ENCODE peak calls at places on chromosomes 3 and 15, in seven cellular contexts. One of them, this sample, is unnamed.

GRCh38 chr3:125479091-125479490 is 40.9 kb downstream of the SNX4 start:
- DNase-seq in mammary epithelial cell: no peak
- DNase-seq in NCI-H1930: no peak
- DNase-seq in cortex of kidney: no peak
- DNase-seq in DMS 273 treated with DMSO at 0.1 percent for 48 hours: no peak
- DNase-seq in kidney glomerular epithelial cell: no peak
- DNase-seq in ureter: no peak
- DNase-seq in this sample: no peak

GRCh38 chr3:23926736-23927135 is 9.8 kb downstream of the RPL15 start:
- DNase-seq in mammary epithelial cell: no peak
- DNase-seq in NCI-H1930: no peak
- DNase-seq in cortex of kidney: no peak
- DNase-seq in DMS 273 treated with DMSO at 0.1 percent for 48 hours: no peak
- DNase-seq in kidney glomerular epithelial cell: no peak
- DNase-seq in ureter: no peak
- DNase-seq in this sample: no peak

GRCh38 chr3:11570251-11570650 is 73.5 kb downstream of the VGLL4 start:
- DNase-seq in mammary epithelial cell: no peak
- DNase-seq in NCI-H1930: no peak
- DNase-seq in cortex of kidney: no peak
- DNase-seq in DMS 273 treated with DMSO at 0.1 percent for 48 hours: no peak
- DNase-seq in kidney glomerular epithelial cell: no peak
- DNase-seq in ureter: no peak
- DNase-seq in this sample: no peak

GRCh38 chr3:143307613-143308183 is 188.1 kb downstream of the CHST2 start:
- DNase-seq in mammary epithelial cell: peak; percentile 88
- DNase-seq in NCI-H1930: no peak
- DNase-seq in cortex of kidney: no peak
- DNase-seq in DMS 273 treated with DMSO at 0.1 percent for 48 hours: no peak
- DNase-seq in kidney glomerular epithelial cell: peak; percentile 68
- DNase-seq in ureter: no peak
- DNase-seq in this sample: peak; percentile 90

GRCh38 chr3:133663569-133664313 is 2.0 kb upstream of the TOPBP1 start:
- DNase-seq in mammary epithelial cell: peak; percentile 33
- DNase-seq in NCI-H1930: peak; percentile 38
- DNase-seq in cortex of kidney: no peak
- DNase-seq in DMS 273 treated with DMSO at 0.1 percent for 48 hours: peak; percentile 73
- DNase-seq in kidney glomerular epithelial cell: peak; percentile 44
- DNase-seq in ureter: no peak
- DNase-seq in this sample: peak; percentile 56

GRCh38 chr3:72745146-72745976 is 102.9 kb downstream of the SHQ1 start:
- DNase-seq in mammary epithelial cell: no peak
- DNase-seq in NCI-H1930: no peak
- DNase-seq in cortex of kidney: no peak
- DNase-seq in DMS 273 treated with DMSO at 0.1 percent for 48 hours: no peak
- DNase-seq in kidney glomerular epithelial cell: peak; percentile 71
- DNase-seq in ureter: no peak
- DNase-seq in this sample: peak; percentile 24

GRCh38 chr3:177817746-177818145 is 620.5 kb upstream of the TBL1XR1 start:
- DNase-seq in mammary epithelial cell: no peak
- DNase-seq in NCI-H1930: no peak
- DNase-seq in cortex of kidney: no peak
- DNase-seq in DMS 273 treated with DMSO at 0.1 percent for 48 hours: no peak
- DNase-seq in kidney glomerular epithelial cell: peak; percentile 31
- DNase-seq in ureter: no peak
- DNase-seq in this sample: no peak

GRCh38 chr15:73727330-73728018 is 25.7 kb downstream of the INSYN1 start:
- DNase-seq in mammary epithelial cell: peak; percentile 46
- DNase-seq in NCI-H1930: no peak
- DNase-seq in cortex of kidney: no peak
- DNase-seq in DMS 273 treated with DMSO at 0.1 percent for 48 hours: no peak
- DNase-seq in kidney glomerular epithelial cell: peak; percentile 91
- DNase-seq in ureter: no peak
- DNase-seq in this sample: peak; percentile 56

GRCh38 chr15:97009036-97009555 is 678.6 kb downstream of the NR2F2 start:
- DNase-seq in mammary epithelial cell: no peak
- DNase-seq in NCI-H1930: no peak
- DNase-seq in cortex of kidney: no peak
- DNase-seq in DMS 273 treated with DMSO at 0.1 percent for 48 hours: no peak
- DNase-seq in kidney glomerular epithelial cell: peak; percentile 88
- DNase-seq in ureter: no peak
- DNase-seq in this sample: peak; percentile 72

GRCh38 chr15:94131875-94132274 is 99.5 kb upstream of the MCTP2 start:
- DNase-seq in mammary epithelial cell: no peak
- DNase-seq in NCI-H1930: no peak
- DNase-seq in cortex of kidney: no peak
- DNase-seq in DMS 273 treated with DMSO at 0.1 percent for 48 hours: no peak
- DNase-seq in kidney glomerular epithelial cell: no peak
- DNase-seq in ureter: no peak
- DNase-seq in this sample: no peak

GRCh38 chr3:196339493-196340254 is 1.5 kb upstream of the TM4SF19 start:
- DNase-seq in mammary epithelial cell: peak; percentile 53
- DNase-seq in NCI-H1930: no peak
- DNase-seq in cortex of kidney: no peak
- DNase-seq in DMS 273 treated with DMSO at 0.1 percent for 48 hours: no peak
- DNase-seq in kidney glomerular epithelial cell: no peak
- DNase-seq in ureter: no peak
- DNase-seq in this sample: peak; percentile 74

GRCh38 chr15:65579762-65580161 is 31.2 kb downstream of the INTS14 start:
- DNase-seq in mammary epithelial cell: no peak
- DNase-seq in NCI-H1930: no peak
- DNase-seq in cortex of kidney: no peak
- DNase-seq in DMS 273 treated with DMSO at 0.1 percent for 48 hours: no peak
- DNase-seq in kidney glomerular epithelial cell: no peak
- DNase-seq in ureter: no peak
- DNase-seq in this sample: no peak

GRCh38 chr3:64443553-64444331 is 218.5 kb upstream of the PRICKLE2 start:
- DNase-seq in mammary epithelial cell: no peak
- DNase-seq in NCI-H1930: no peak
- DNase-seq in cortex of kidney: no peak
- DNase-seq in DMS 273 treated with DMSO at 0.1 percent for 48 hours: no peak
- DNase-seq in kidney glomerular epithelial cell: no peak
- DNase-seq in ureter: no peak
- DNase-seq in this sample: no peak

GRCh38 chr3:190534386-190534785 is 20.5 kb downstream of the IL1RAP start:
- DNase-seq in mammary epithelial cell: peak; percentile 38
- DNase-seq in NCI-H1930: no peak
- DNase-seq in cortex of kidney: no peak
- DNase-seq in DMS 273 treated with DMSO at 0.1 percent for 48 hours: no peak
- DNase-seq in kidney glomerular epithelial cell: no peak
- DNase-seq in ureter: no peak
- DNase-seq in this sample: no peak

GRCh38 chr3:38140326-38141172 is 2.1 kb downstream of the MYD88 start:
- DNase-seq in mammary epithelial cell: no peak
- DNase-seq in NCI-H1930: no peak
- DNase-seq in cortex of kidney: no peak
- DNase-seq in DMS 273 treated with DMSO at 0.1 percent for 48 hours: no peak
- DNase-seq in kidney glomerular epithelial cell: no peak
- DNase-seq in ureter: peak; percentile 41
- DNase-seq in this sample: no peak

GRCh38 chr3:36908647-36909180 is 36.1 kb downstream of the TRANK1 start:
- DNase-seq in mammary epithelial cell: no peak
- DNase-seq in NCI-H1930: no peak
- DNase-seq in cortex of kidney: no peak
- DNase-seq in DMS 273 treated with DMSO at 0.1 percent for 48 hours: no peak
- DNase-seq in kidney glomerular epithelial cell: no peak
- DNase-seq in ureter: no peak
- DNase-seq in this sample: no peak

GRCh38 chr15:38145671-38146111 is 106.9 kb upstream of the SPRED1 start:
- DNase-seq in mammary epithelial cell: no peak
- DNase-seq in NCI-H1930: no peak
- DNase-seq in cortex of kidney: no peak
- DNase-seq in DMS 273 treated with DMSO at 0.1 percent for 48 hours: no peak
- DNase-seq in kidney glomerular epithelial cell: no peak
- DNase-seq in ureter: no peak
- DNase-seq in this sample: no peak

GRCh38 chr3:127560051-127560787 is 30.3 kb downstream of the TPRA1 start:
- DNase-seq in mammary epithelial cell: no peak
- DNase-seq in NCI-H1930: no peak
- DNase-seq in cortex of kidney: no peak
- DNase-seq in DMS 273 treated with DMSO at 0.1 percent for 48 hours: peak; percentile 46
- DNase-seq in kidney glomerular epithelial cell: no peak
- DNase-seq in ureter: no peak
- DNase-seq in this sample: no peak

GRCh38 chr3:81910244-81910852 is 148.9 kb upstream of the GBE1 start:
- DNase-seq in mammary epithelial cell: peak; percentile 24
- DNase-seq in NCI-H1930: no peak
- DNase-seq in cortex of kidney: no peak
- DNase-seq in DMS 273 treated with DMSO at 0.1 percent for 48 hours: no peak
- DNase-seq in kidney glomerular epithelial cell: peak; percentile 39
- DNase-seq in ureter: no peak
- DNase-seq in this sample: peak; percentile 20

GRCh38 chr3:54322354-54322753 is 200.0 kb downstream of the CACNA2D3 start:
- DNase-seq in mammary epithelial cell: no peak
- DNase-seq in NCI-H1930: no peak
- DNase-seq in cortex of kidney: no peak
- DNase-seq in DMS 273 treated with DMSO at 0.1 percent for 48 hours: no peak
- DNase-seq in kidney glomerular epithelial cell: peak; percentile 49
- DNase-seq in ureter: no peak
- DNase-seq in this sample: peak; percentile 74

GRCh38 chr15:87547470-87548181 is 708.9 kb downstream of the NTRK3 start:
- DNase-seq in mammary epithelial cell: no peak
- DNase-seq in NCI-H1930: no peak
- DNase-seq in cortex of kidney: no peak
- DNase-seq in DMS 273 treated with DMSO at 0.1 percent for 48 hours: no peak
- DNase-seq in kidney glomerular epithelial cell: no peak
- DNase-seq in ureter: no peak
- DNase-seq in this sample: no peak

GRCh38 chr3:127158614-127159221 is 34.2 kb upstream of the PRR23E start:
- DNase-seq in mammary epithelial cell: peak; percentile 2
- DNase-seq in NCI-H1930: no peak
- DNase-seq in cortex of kidney: no peak
- DNase-seq in DMS 273 treated with DMSO at 0.1 percent for 48 hours: no peak
- DNase-seq in kidney glomerular epithelial cell: peak; percentile 11
- DNase-seq in ureter: no peak
- DNase-seq in this sample: peak; percentile 23

GRCh38 chr15:88391700-88392099 is 75.5 kb downstream of the MRPL46 start:
- DNase-seq in mammary epithelial cell: peak; percentile 54
- DNase-seq in NCI-H1930: no peak
- DNase-seq in cortex of kidney: no peak
- DNase-seq in DMS 273 treated with DMSO at 0.1 percent for 48 hours: no peak
- DNase-seq in kidney glomerular epithelial cell: no peak
- DNase-seq in ureter: no peak
- DNase-seq in this sample: no peak

GRCh38 chr3:11335056-11335608 is 62.9 kb downstream of the ATG7 start:
- DNase-seq in mammary epithelial cell: peak; percentile 62
- DNase-seq in NCI-H1930: no peak
- DNase-seq in cortex of kidney: no peak
- DNase-seq in DMS 273 treated with DMSO at 0.1 percent for 48 hours: peak; percentile 16
- DNase-seq in kidney glomerular epithelial cell: peak; percentile 40
- DNase-seq in ureter: no peak
- DNase-seq in this sample: peak; percentile 54

GRCh38 chr3:113286524-113286923 is 75.2 kb downstream of the BOC start:
- DNase-seq in mammary epithelial cell: no peak
- DNase-seq in NCI-H1930: no peak
- DNase-seq in cortex of kidney: no peak
- DNase-seq in DMS 273 treated with DMSO at 0.1 percent for 48 hours: no peak
- DNase-seq in kidney glomerular epithelial cell: no peak
- DNase-seq in ureter: no peak
- DNase-seq in this sample: no peak

GRCh38 chr3:112638327-112639020 is 2.5 kb downstream of the CCDC80 start:
- DNase-seq in mammary epithelial cell: no peak
- DNase-seq in NCI-H1930: no peak
- DNase-seq in cortex of kidney: no peak
- DNase-seq in DMS 273 treated with DMSO at 0.1 percent for 48 hours: no peak
- DNase-seq in kidney glomerular epithelial cell: no peak
- DNase-seq in ureter: no peak
- DNase-seq in this sample: no peak

GRCh38 chr3:170910542-170910941 is 2.1 kb upstream of the EIF5A2 start:
- DNase-seq in mammary epithelial cell: peak; percentile 33
- DNase-seq in NCI-H1930: no peak
- DNase-seq in cortex of kidney: no peak
- DNase-seq in DMS 273 treated with DMSO at 0.1 percent for 48 hours: no peak
- DNase-seq in kidney glomerular epithelial cell: no peak
- DNase-seq in ureter: no peak
- DNase-seq in this sample: no peak

GRCh38 chr3:30082652-30083051 is 523.7 kb upstream of the TGFBR2 start:
- DNase-seq in mammary epithelial cell: no peak
- DNase-seq in NCI-H1930: no peak
- DNase-seq in cortex of kidney: no peak
- DNase-seq in DMS 273 treated with DMSO at 0.1 percent for 48 hours: no peak
- DNase-seq in kidney glomerular epithelial cell: no peak
- DNase-seq in ureter: no peak
- DNase-seq in this sample: no peak

GRCh38 chr3:86978111-86978528 is 12.8 kb downstream of the VGLL3 start:
- DNase-seq in mammary epithelial cell: peak; percentile 58
- DNase-seq in NCI-H1930: no peak
- DNase-seq in cortex of kidney: no peak
- DNase-seq in DMS 273 treated with DMSO at 0.1 percent for 48 hours: no peak
- DNase-seq in kidney glomerular epithelial cell: no peak
- DNase-seq in ureter: no peak
- DNase-seq in this sample: no peak

GRCh38 chr3:108487439-108487838 is 23.0 kb downstream of the MYH15 start:
- DNase-seq in mammary epithelial cell: no peak
- DNase-seq in NCI-H1930: no peak
- DNase-seq in cortex of kidney: no peak
- DNase-seq in DMS 273 treated with DMSO at 0.1 percent for 48 hours: no peak
- DNase-seq in kidney glomerular epithelial cell: no peak
- DNase-seq in ureter: no peak
- DNase-seq in this sample: no peak

GRCh38 chr3:165892565-165892964 is 55.3 kb upstream of the BCHE start:
- DNase-seq in mammary epithelial cell: no peak
- DNase-seq in NCI-H1930: no peak
- DNase-seq in cortex of kidney: no peak
- DNase-seq in DMS 273 treated with DMSO at 0.1 percent for 48 hours: no peak
- DNase-seq in kidney glomerular epithelial cell: no peak
- DNase-seq in ureter: no peak
- DNase-seq in this sample: no peak